ENCODE peak calls at places on chromosomes 4 and X, in five cellular contexts. H, O, V, S and R are unnamed samples.
A peak's percentile ranks its signal among the peaks of the same experiment; 100 is the strongest.

GRCh38 chr4:175394213-175394612 is 417.9 kb downstream of the GPM6A start:
- DNase-seq in H (no peak), O (no peak), V (peak; percentile 2), S (no peak), R (no peak)

GRCh38 chr4:80173387-80173786 is 23.9 kb upstream of the PRDM8 start:
- DNase-seq in H (peak; percentile 66), O (no peak), V (no peak), S (no peak), R (no peak)

GRCh38 chrX:46376246-46376885 is 168.9 kb downstream of the ZNF674 start:
- DNase-seq in H (peak; percentile 63), O (peak; percentile 29), V (peak; percentile 57), S (peak; percentile 0), R (peak; percentile 73)

GRCh38 chr4:177771645-177772044 is 329.4 kb upstream of the AGA start:
- DNase-seq in H (no peak), O (no peak), V (no peak), S (no peak), R (no peak)

GRCh38 chr4:113637823-113638691 is 123.5 kb downstream of the CAMK2D start:
- DNase-seq in H (no peak), O (peak; percentile 46), V (no peak), S (no peak), R (no peak)

GRCh38 chrX:100654256-100654655 is 10.3 kb downstream of the SRPX2 start:
- DNase-seq in H (peak; percentile 22), O (peak; percentile 3), V (no peak), S (no peak), R (peak; percentile 61)

GRCh38 chr4:106766519-106766918 is 269.6 kb downstream of the DKK2 start:
- DNase-seq in H (peak; percentile 29), O (no peak), V (no peak), S (no peak), R (no peak)

GRCh38 chrX:51893931-51894696 is 691 bp downstream of the MAGED1 start:
- DNase-seq in H (no peak), O (peak; percentile 23), V (peak; percentile 37), S (no peak), R (peak; percentile 83)

GRCh38 chr4:139484861-139485311 is 31.0 kb downstream of the RAB33B start:
- DNase-seq in H (no peak), O (no peak), V (no peak), S (no peak), R (no peak)

GRCh38 chrX:150856101-150856500 is 42.4 kb downstream of the CD99L2 start:
- DNase-seq in H (no peak), O (no peak), V (no peak), S (no peak), R (no peak)

GRCh38 chr4:103032575-103032974 is 13.1 kb upstream of the SLC9B1 start:
- DNase-seq in H (no peak), O (peak; percentile 6), V (no peak), S (no peak), R (peak; percentile 47)

GRCh38 chr4:76830612-76831474 is 67.1 kb downstream of the SOWAHB start:
- DNase-seq in H (peak; percentile 78), O (no peak), V (no peak), S (no peak), R (no peak)

GRCh38 chr4:164529486-164529885 is 224.4 kb upstream of the SMIM31 start:
- DNase-seq in H (no peak), O (no peak), V (no peak), S (no peak), R (peak; percentile 58)

GRCh38 chr4:148376151-148376550 is 66.1 kb downstream of the NR3C2 start:
- DNase-seq in H (no peak), O (no peak), V (peak; percentile 51), S (peak; percentile 5), R (peak; percentile 43)

GRCh38 chr4:74127745-74128144 is 28.8 kb upstream of the CXCL2 start:
- DNase-seq in H (no peak), O (no peak), V (no peak), S (no peak), R (no peak)

GRCh38 chr4:85426366-85426765 is 48.6 kb upstream of the ARHGAP24 start:
- DNase-seq in H (no peak), O (no peak), V (no peak), S (no peak), R (peak; percentile 25)

GRCh38 chr4:159267023-159267939 is 164.4 kb downstream of the RAPGEF2 start:
- DNase-seq in H (peak; percentile 14), O (no peak), V (no peak), S (no peak), R (no peak)

GRCh38 chr4:89055157-89056080 is 1.6 kb downstream of the FAM13A start:
- DNase-seq in H (no peak), O (no peak), V (no peak), S (no peak), R (peak; percentile 13)

GRCh38 chr4:15479089-15479912 is 9.6 kb downstream of the CC2D2A start:
- DNase-seq in H (peak; percentile 85), O (no peak), V (peak; percentile 81), S (no peak), R (peak; percentile 91)

GRCh38 chrX:139203681-139204575 is 326.6 kb upstream of the F9 start:
- DNase-seq in H (peak; percentile 33), O (peak; percentile 0), V (no peak), S (no peak), R (peak; percentile 58)

GRCh38 chrX:72269671-72270251 is 7.3 kb downstream of the RPS4X start:
- DNase-seq in H (no peak), O (no peak), V (no peak), S (no peak), R (no peak)

GRCh38 chrX:2679534-2680485 is 11.3 kb upstream of the CD99 start:
- DNase-seq in H (no peak), O (no peak), V (no peak), S (no peak), R (no peak)

GRCh38 chr4:83618431-83618830 is 82.5 kb downstream of the GPAT3 start:
- DNase-seq in H (peak; percentile 71), O (no peak), V (no peak), S (no peak), R (peak; percentile 39)

GRCh38 chr4:73343432-73343831 is 60.7 kb upstream of the ALB start:
- DNase-seq in H (no peak), O (no peak), V (no peak), S (no peak), R (no peak)

GRCh38 chrX:155028192-155028591 is 1.5 kb downstream of the FUNDC2 start:
- DNase-seq in H (no peak), O (peak; percentile 16), V (no peak), S (no peak), R (no peak)

GRCh38 chrX:133586443-133586842 is 171.2 kb upstream of the GPC4 start:
- DNase-seq in H (peak; percentile 16), O (no peak), V (no peak), S (no peak), R (no peak)

GRCh38 chr4:38831653-38832052 is 25.0 kb downstream of the TLR6 start:
- DNase-seq in H (no peak), O (no peak), V (no peak), S (no peak), R (no peak)

GRCh38 chrX:129649268-129650182 is 5.2 kb downstream of the APLN start:
- DNase-seq in H (peak; percentile 28), O (no peak), V (no peak), S (no peak), R (no peak)

GRCh38 chr4:2434420-2434819 is 15.7 kb downstream of the CFAP99 start:
- DNase-seq in H (no peak), O (no peak), V (no peak), S (no peak), R (no peak)

GRCh38 chr4:118113220-118113619 is 78.9 kb downstream of the NDST3 start:
- DNase-seq in H (no peak), O (no peak), V (no peak), S (no peak), R (no peak)

GRCh38 chr4:84887824-84888223 is 78.7 kb downstream of the WDFY3 start:
- DNase-seq in H (peak; percentile 19), O (no peak), V (no peak), S (no peak), R (no peak)

GRCh38 chrX:101291204-101291603 is at the start of gene TAF7L:
- DNase-seq in H (peak; percentile 30), O (no peak), V (no peak), S (no peak), R (no peak)

GRCh38 chrX:120305531-120306145 is 5.6 kb downstream of the TMEM255A start:
- DNase-seq in H (no peak), O (no peak), V (no peak), S (no peak), R (no peak)

GRCh38 chr4:95980877-95981360 is 141.0 kb downstream of the PDHA2 start:
- DNase-seq in H (no peak), O (no peak), V (no peak), S (no peak), R (no peak)

GRCh38 chr4:105088110-105088879 is 58.4 kb upstream of the TET2 start:
- DNase-seq in H (peak; percentile 78), O (no peak), V (no peak), S (no peak), R (peak; percentile 49)

GRCh38 chrX:38679695-38680094 is 118.4 kb downstream of the TSPAN7 start:
- DNase-seq in H (no peak), O (no peak), V (no peak), S (no peak), R (no peak)

GRCh38 chr4:75985116-75985515 is 5.6 kb downstream of the SDAD1 start:
- DNase-seq in H (peak; percentile 84), O (no peak), V (no peak), S (no peak), R (no peak)